ENCODE peak calls at places on chromosome 4, in nine cellular contexts. B, V, S, J, L, I, P, G and Z are unnamed samples.

GRCh38 chr4:158170691-158171455 is 2.0 kb downstream of the GASK1B start:
- ATAC-seq in J (peak), B (no peak), G (peak), P (peak), V (peak), L (peak), S (no peak), I (peak), Z (no peak)

GRCh38 chr4:83281326-83281725 is 3.3 kb downstream of the COQ2 start:
- ATAC-seq in I (no peak), J (no peak), L (no peak), P (no peak), B (no peak), S (no peak), V (no peak), G (no peak), Z (no peak)

GRCh38 chr4:148248824-148249223 is 193.4 kb downstream of the NR3C2 start:
- ATAC-seq in B (no peak), V (no peak), I (no peak), J (no peak), S (no peak), P (no peak), G (no peak), L (no peak), Z (no peak)

GRCh38 chr4:121073672-121074386 is 1.5 kb upstream of the NDNF start:
- ATAC-seq in I (no peak), G (no peak), B (no peak), S (no peak), J (no peak), V (peak), L (no peak), P (no peak), Z (no peak)

GRCh38 chr4:111671756-111672155 is 473.5 kb upstream of the FAM241A start:
- ATAC-seq in J (no peak), B (no peak), L (no peak), G (no peak), V (no peak), I (no peak), P (no peak), S (no peak), Z (no peak)

GRCh38 chr4:115454228-115454627 is 340.8 kb upstream of the NDST4 start:
- ATAC-seq in S (no peak), I (no peak), G (no peak), L (no peak), B (no peak), P (no peak), J (no peak), V (peak), Z (no peak)

GRCh38 chr4:147175460-147176025 is 229.9 kb upstream of the TTC29 start:
- ATAC-seq in V (no peak), L (no peak), S (no peak), J (no peak), P (no peak), B (no peak), I (no peak), G (no peak), Z (no peak)

GRCh38 chr4:99574530-99575314 is at the start of gene MTTP:
- ATAC-seq in J (no peak), S (no peak), P (no peak), V (no peak), B (no peak), I (no peak), L (no peak), G (no peak), Z (no peak)

GRCh38 chr4:77600521-77601451 is 4.8 kb upstream of the CXCL13 start:
- ATAC-seq in I (no peak), V (no peak), J (peak), B (peak), G (no peak), P (peak), L (peak), S (no peak), Z (peak)

GRCh38 chr4:119113033-119113655 is 22.5 kb upstream of the MYOZ2 start:
- ATAC-seq in B (no peak), J (no peak), S (no peak), I (peak), G (peak), V (peak), L (peak), P (peak), Z (peak)

GRCh38 chr4:25773358-25773757 is 89.4 kb downstream of the SEL1L3 start:
- ATAC-seq in B (no peak), G (no peak), J (no peak), I (no peak), S (no peak), P (no peak), L (no peak), V (no peak), Z (no peak)

GRCh38 chr4:25951390-25951952 is 37.5 kb downstream of the SMIM20 start:
- ATAC-seq in S (peak), I (no peak), V (no peak), G (no peak), P (no peak), J (no peak), B (peak), L (peak), Z (no peak)

GRCh38 chr4:128810331-128810870 is 901 bp downstream of the JADE1 start:
- ATAC-seq in P (peak), S (peak), G (peak), J (peak), B (no peak), L (no peak), V (no peak), I (no peak), Z (peak)

GRCh38 chr4:13984996-13985780 is 357.7 kb upstream of the BOD1L1 start:
- ATAC-seq in G (peak), S (no peak), I (peak), P (peak), J (no peak), V (no peak), B (no peak), L (no peak), Z (no peak)

GRCh38 chr4:54320826-54321320 is 91.8 kb downstream of the PDGFRA start:
- ATAC-seq in B (no peak), I (no peak), V (no peak), P (no peak), G (no peak), S (no peak), J (no peak), L (no peak), Z (no peak)

GRCh38 chr4:28148221-28148620 is 1287.6 kb downstream of the STIM2 start:
- ATAC-seq in I (no peak), P (no peak), V (no peak), J (no peak), S (no peak), L (no peak), B (no peak), G (no peak), Z (no peak)

GRCh38 chr4:129145222-129145730 is 49.3 kb downstream of the C4orf33 start:
- ATAC-seq in I (no peak), L (no peak), B (no peak), G (no peak), S (no peak), V (no peak), J (peak), P (no peak), Z (no peak)

GRCh38 chr4:7938513-7939376 is 916 bp downstream of the AFAP1 start:
- ATAC-seq in G (peak), B (no peak), J (no peak), L (no peak), P (peak), S (no peak), I (peak), V (no peak), Z (peak)

GRCh38 chr4:141853091-141853734 is 216.8 kb downstream of the IL15 start:
- ATAC-seq in I (no peak), V (no peak), P (peak), S (no peak), G (no peak), L (no peak), J (no peak), B (no peak), Z (no peak)

GRCh38 chr4:9921326-9921725 is 100.0 kb downstream of the SLC2A9 start:
- ATAC-seq in V (no peak), S (no peak), J (no peak), G (no peak), B (no peak), I (no peak), L (no peak), P (no peak), Z (no peak)

GRCh38 chr4:57211131-57211530 is 100.9 kb upstream of the IGFBP7 start:
- ATAC-seq in L (peak), I (no peak), S (no peak), J (peak), V (no peak), P (no peak), G (no peak), B (no peak), Z (no peak)

GRCh38 chr4:3461515-3462291 is 1.4 kb upstream of the DOK7 start:
- ATAC-seq in V (peak), B (no peak), J (no peak), G (no peak), I (peak), L (no peak), S (no peak), P (peak), Z (peak)

GRCh38 chr4:15682340-15682725 is 706 bp downstream of the FAM200B start:
- ATAC-seq in V (no peak), S (peak), J (no peak), B (no peak), P (no peak), I (no peak), L (no peak), G (no peak), Z (no peak)

GRCh38 chr4:128601992-128602695 is 207.4 kb upstream of the JADE1 start:
- ATAC-seq in L (no peak), I (peak), B (no peak), V (no peak), J (peak), S (no peak), G (peak), P (peak), Z (peak)

GRCh38 chr4:177349191-177349590 is 39.5 kb downstream of the NEIL3 start:
- ATAC-seq in I (no peak), L (no peak), B (no peak), P (no peak), V (no peak), S (no peak), G (no peak), J (no peak), Z (no peak)

GRCh38 chr4:172978848-172979247 is 189.8 kb upstream of the GALNT7 start:
- ATAC-seq in V (no peak), G (no peak), L (no peak), P (peak), S (no peak), I (no peak), B (no peak), J (no peak), Z (no peak)

GRCh38 chr4:40214661-40215418 is 18.0 kb downstream of the RHOH start:
- ATAC-seq in V (no peak), S (no peak), J (no peak), L (no peak), P (no peak), B (no peak), G (no peak), I (no peak), Z (no peak)

GRCh38 chr4:151098191-151098590 is 1.2 kb upstream of the RPS3A start:
- ATAC-seq in I (no peak), B (no peak), S (no peak), J (no peak), P (no peak), G (no peak), L (no peak), V (no peak), Z (no peak)

GRCh38 chr4:54187148-54187547 is 41.9 kb upstream of the PDGFRA start:
- ATAC-seq in G (peak), S (no peak), I (peak), V (no peak), B (no peak), P (no peak), L (no peak), J (no peak), Z (no peak)

GRCh38 chr4:42371306-42372063 is 25.8 kb upstream of the SHISA3 start:
- ATAC-seq in J (no peak), G (peak), B (no peak), V (no peak), L (no peak), I (peak), S (no peak), P (no peak), Z (peak)

GRCh38 chr4:6834867-6835266 is 52.3 kb downstream of the KIAA0232 start:
- ATAC-seq in S (no peak), J (peak), I (peak), G (no peak), V (no peak), B (no peak), L (no peak), P (no peak), Z (no peak)

GRCh38 chr4:71110499-71110898 is 117.0 kb downstream of the DCK start:
- ATAC-seq in L (no peak), J (no peak), S (no peak), G (no peak), P (no peak), B (no peak), V (no peak), I (no peak), Z (no peak)

GRCh38 chr4:148265627-148266026 is 176.6 kb downstream of the NR3C2 start:
- ATAC-seq in B (no peak), L (no peak), P (no peak), V (no peak), S (no peak), G (no peak), I (no peak), J (no peak), Z (no peak)

GRCh38 chr4:159455675-159456235 is 352.9 kb downstream of the RAPGEF2 start:
- ATAC-seq in P (no peak), I (no peak), J (peak), L (no peak), G (no peak), S (no peak), B (no peak), V (no peak), Z (peak)

GRCh38 chr4:166363198-166363597 is 490.2 kb downstream of the TLL1 start:
- ATAC-seq in I (no peak), L (no peak), G (no peak), V (no peak), B (no peak), J (no peak), S (no peak), P (no peak), Z (no peak)

GRCh38 chr4:20292739-20293138 is 41.0 kb downstream of the SLIT2 start:
- ATAC-seq in L (no peak), B (no peak), G (no peak), J (no peak), I (no peak), S (no peak), V (no peak), P (no peak), Z (no peak)